ENCODE peak calls at places on chromosome 6, in eight cellular contexts. T is prostate gland, I is spleen, L is ovary, A is uterus, D is adrenal gland, F is heart left ventricle, V is transverse colon. M is an unnamed sample.

GRCh38 chr6:63553208-63553607 is 19.1 kb upstream of the LOC128125822 start:
- DNase-seq in F (no peak), A (no peak), T (no peak), L (no peak), V (no peak), I (no peak), D (no peak), M (no peak)

GRCh38 chr6:84546427-84546914 is 217.9 kb downstream of the TBX18 start:
- DNase-seq in V (no peak), D (no peak), A (no peak), F (peak; percentile 54), T (no peak), L (no peak), I (no peak), M (no peak)

GRCh38 chr6:4640139-4640538 is 136.1 kb upstream of the CDYL start:
- DNase-seq in A (no peak), L (no peak), T (no peak), D (no peak), I (no peak), V (no peak), F (no peak), M (no peak)

GRCh38 chr6:43814865-43815264 is 44.9 kb downstream of the VEGFA start:
- DNase-seq in I (no peak), A (no peak), F (no peak), V (no peak), L (no peak), T (no peak), D (no peak), M (no peak)

GRCh38 chr6:91926827-91927226 is 1340.0 kb upstream of the MAP3K7 start:
- DNase-seq in F (peak; percentile 50), T (no peak), A (no peak), V (no peak), D (no peak), I (no peak), L (no peak), M (no peak)

GRCh38 chr6:149478631-149479314 is 6.0 kb downstream of the ZC3H12D start:
- DNase-seq in I (no peak), T (no peak), V (no peak), D (no peak), A (no peak), L (no peak), F (no peak), M (no peak)

GRCh38 chr6:76703786-76704185 is 631.3 kb upstream of the IMPG1 start:
- DNase-seq in A (no peak), L (no peak), I (no peak), V (no peak), F (no peak), D (no peak), T (no peak), M (no peak)

GRCh38 chr6:16669227-16669626 is 92.0 kb downstream of the ATXN1 start:
- DNase-seq in T (no peak), A (no peak), L (no peak), D (no peak), F (no peak), I (no peak), V (peak; percentile 46), M (no peak)

GRCh38 chr6:89350281-89351037 is 2.1 kb downstream of the UBE2J1 start:
- DNase-seq in L (no peak), F (no peak), T (no peak), D (no peak), A (no peak), I (no peak), V (no peak), M (no peak)

GRCh38 chr6:87669051-87669450 is 33.0 kb downstream of the AKIRIN2 start:
- DNase-seq in L (no peak), V (no peak), A (no peak), I (no peak), D (no peak), F (no peak), T (no peak), M (no peak)

GRCh38 chr6:151561238-151561637 is 67.4 kb downstream of the CCDC170 start:
- DNase-seq in I (no peak), D (no peak), A (no peak), T (no peak), F (no peak), L (no peak), V (no peak), M (no peak)

GRCh38 chr6:70210462-70210861 is 92.4 kb downstream of the COL9A1 start:
- DNase-seq in T (no peak), V (no peak), D (no peak), F (no peak), A (no peak), L (no peak), I (no peak), M (no peak)

GRCh38 chr6:168640738-168641137 is 199.8 kb downstream of the SMOC2 start:
- DNase-seq in I (no peak), L (no peak), D (no peak), F (no peak), V (no peak), A (peak; percentile 56), T (no peak), M (no peak)

GRCh38 chr6:21352131-21352530 is 241.4 kb upstream of the SOX4 start:
- DNase-seq in F (no peak), I (no peak), L (no peak), V (no peak), T (no peak), D (no peak), A (no peak), M (no peak)

GRCh38 chr6:47698342-47698787 is at the start of gene ADGRF4:
- DNase-seq in V (peak; percentile 37), I (no peak), T (peak; percentile 7), D (peak; percentile 19), F (no peak), A (no peak), L (no peak), M (no peak)

GRCh38 chr6:160510199-160510598 is 153.9 kb downstream of the LPA start:
- DNase-seq in I (no peak), D (no peak), F (no peak), V (no peak), L (no peak), A (no peak), T (no peak), M (no peak)

GRCh38 chr6:160507420-160507819 is 156.7 kb downstream of the LPA start:
- DNase-seq in D (no peak), L (no peak), I (no peak), T (no peak), A (no peak), V (no peak), F (no peak), M (no peak)

GRCh38 chr6:160505970-160506369 is 157.8 kb downstream of the SLC22A3 start:
- DNase-seq in F (no peak), D (no peak), T (no peak), V (no peak), L (no peak), I (no peak), A (no peak), M (no peak)

GRCh38 chr6:160510976-160511617 is 153.0 kb downstream of the LPA start:
- DNase-seq in T (no peak), F (no peak), A (no peak), V (no peak), D (no peak), I (no peak), L (no peak), M (no peak)

GRCh38 chr6:160509610-160510009 is 154.5 kb downstream of the LPA start:
- DNase-seq in L (no peak), T (no peak), A (no peak), F (no peak), V (no peak), I (no peak), D (no peak), M (no peak)
- H3K27ac ChIP-seq in L (no peak overlapping the region), T (no peak overlapping the region), A (no peak overlapping the region), F (no peak overlapping the region), V (no peak overlapping the region), I (no peak overlapping the region), D (no peak overlapping the region), M (peak overlapping the region; percentile 64)

DNA sequence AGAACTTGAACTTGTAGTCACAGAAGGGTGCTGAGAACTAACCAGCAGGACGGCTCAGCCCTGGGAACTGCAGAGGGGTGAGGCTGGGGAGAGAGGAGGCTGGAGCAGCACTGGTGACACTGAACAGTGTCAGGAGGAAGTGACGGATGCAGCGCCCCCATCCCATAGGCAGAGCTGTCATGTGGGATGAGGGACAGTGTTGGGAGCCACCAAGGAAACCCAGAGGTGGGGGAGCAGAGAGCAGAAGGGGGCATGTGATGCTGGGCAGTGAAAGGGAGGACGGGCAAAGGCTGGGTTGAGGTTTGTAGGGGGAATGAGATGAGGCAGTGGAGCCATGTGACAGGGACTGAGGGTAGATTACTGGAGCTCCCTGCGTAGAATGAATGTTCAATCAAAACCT is 2.1 kb downstream of the HLA-DPB1 start:
- DNase-seq in I (peak; percentile 82), T (no peak), D (no peak), F (peak; percentile 47), A (no peak), V (no peak), L (no peak), M (no peak)
- TF ChIP-seq POLR2A in I (no peak), T (no peak), D (no peak), F (no peak), A (no peak), V (no peak), L (no peak), M (no peak)

GRCh38 chr6:163352011-163352685 is 62.4 kb upstream of the QKI start:
- DNase-seq in I (no peak), A (no peak), T (no peak), V (no peak), L (no peak), D (no peak), F (no peak), M (no peak)

GRCh38 chr6:163354779-163355431 is 59.6 kb upstream of the QKI start:
- DNase-seq in L (peak; percentile 46), F (peak; percentile 86), I (no peak), V (no peak), D (peak; percentile 61), A (peak; percentile 60), T (no peak), M (no peak)

GRCh38 chr6:163355471-163355991 is 59.0 kb upstream of the QKI start:
- DNase-seq in D (peak; percentile 70), V (no peak), I (peak; percentile 85), L (peak; percentile 41), T (no peak), A (peak; percentile 57), F (peak; percentile 87), M (no peak)

GRCh38 chr6:163352966-163353365 is 61.6 kb upstream of the QKI start:
- DNase-seq in T (no peak), L (no peak), A (no peak), V (no peak), I (no peak), F (no peak), D (no peak), M (no peak)

DNA sequence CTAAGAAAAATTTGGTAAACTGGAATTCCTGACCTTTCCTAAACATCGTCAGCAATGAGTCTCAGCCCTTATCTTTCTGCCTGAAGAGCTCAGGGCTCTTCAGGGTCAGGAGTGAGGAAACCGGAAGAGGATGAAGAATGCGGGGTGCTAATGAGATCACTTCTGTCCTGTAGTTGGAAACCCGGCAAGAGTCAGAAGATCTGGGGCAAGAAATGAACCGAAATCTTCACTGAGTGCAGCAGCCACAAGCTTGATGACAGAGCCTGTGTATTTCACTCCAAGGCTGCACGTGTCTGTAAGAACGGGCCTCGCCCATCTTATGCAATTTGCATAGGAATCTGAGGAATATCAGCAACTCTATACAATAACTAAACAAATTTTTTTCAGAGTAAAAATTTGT is 60.4 kb upstream of the QKI start:
- DNase-seq in D (peak; percentile 60), A (no peak), V (no peak), L (no peak), I (no peak), T (no peak), F (no peak), M (no peak)
- H3K27ac ChIP-seq in D (peak overlapping the region; percentile 61), A (no peak overlapping the region), V (peak overlapping the region; percentile 62), L (no peak overlapping the region), I (peak overlapping the region; percentile 21), T (no peak overlapping the region), F (peak overlapping the region; percentile 86), M (peak overlapping the region; percentile 63)

GRCh38 chr6:111605100-111605748 is 454 bp downstream of the TRAF3IP2 start:
- DNase-seq in A (peak; percentile 89), V (peak; percentile 64), L (peak; percentile 77), T (peak; percentile 58), D (peak; percentile 75), I (peak; percentile 85), F (peak; percentile 83), M (peak; percentile 62)
- TF ChIP-seq POLR2A in A (peak; percentile 29), V (no peak), L (peak; percentile 65), T (peak; percentile 16), D (peak; percentile 7), I (no peak), F (no peak), M (peak; percentile 46)